ENCODE peak calls at places on chromosome 13, in ten cellular contexts. Q, P, R, J, M, X, K, I, O and C are unnamed samples.

GRCh38 chr13:24232474-24232873 is 72.0 kb downstream of the SPATA13 start:
- DNase-seq in R (no peak), K (no peak), J (no peak), P (no peak), Q (no peak), M (no peak), I (no peak), X (no peak), O (no peak), C (no peak)

GRCh38 chr13:26988059-26988769 is 183.4 kb downstream of the USP12 start:
- DNase-seq in I (no peak), J (no peak), R (no peak), X (no peak), O (no peak), M (no peak), Q (no peak), K (no peak), P (no peak), C (peak)

GRCh38 chr13:46640843-46641242 is 87.9 kb downstream of the LRCH1 start:
- DNase-seq in R (no peak), Q (no peak), K (no peak), P (no peak), X (no peak), M (no peak), O (no peak), I (no peak), J (peak), C (no peak)

GRCh38 chr13:96996097-96996496 is 1.8 kb upstream of the OXGR1 start:
- DNase-seq in P (no peak), I (no peak), K (no peak), X (no peak), M (no peak), Q (no peak), O (no peak), J (no peak), R (no peak), C (no peak)

GRCh38 chr13:83065136-83065535 is 817.1 kb downstream of the SLITRK1 start:
- DNase-seq in X (no peak), R (no peak), M (peak), Q (no peak), I (no peak), P (no peak), O (no peak), J (peak), K (no peak), C (no peak)

GRCh38 chr13:80054806-80055205 is 286.1 kb downstream of the SPRY2 start:
- DNase-seq in I (no peak), K (no peak), R (no peak), Q (no peak), P (no peak), J (peak), X (no peak), O (no peak), M (no peak), C (no peak)

GRCh38 chr13:110103026-110103425 is 203.9 kb downstream of the COL4A1 start:
- DNase-seq in K (no peak), P (no peak), J (no peak), I (no peak), Q (no peak), R (no peak), O (no peak), X (no peak), M (no peak), C (no peak)

GRCh38 chr13:97884707-97885468 is 68.6 kb upstream of the IPO5 start:
- DNase-seq in P (no peak), M (no peak), Q (no peak), K (no peak), I (no peak), R (no peak), O (no peak), X (no peak), J (no peak), C (no peak)

GRCh38 chr13:31161583-31162150 is at the start of gene HSPH1:
- DNase-seq in P (peak), M (peak), J (peak), Q (peak), I (peak), X (peak), O (peak), R (peak), K (peak), C (peak)

GRCh38 chr13:69912576-69913074 is 195.0 kb upstream of the ATXN8OS start:
- DNase-seq in J (no peak), K (no peak), R (no peak), P (peak), Q (no peak), M (no peak), X (no peak), I (no peak), O (no peak), C (no peak)